ENCODE peak calls at places on chromosomes 1 and 21, in four cellular contexts. One of them, this sample, is unnamed.

GRCh38 chr1:33010946-33011731 is 25.5 kb downstream of the AK2 start:
- DNase-seq in body of pancreas: peak
- DNase-seq in aorta: no peak
- DNase-seq in BE2C: no peak
- DNase-seq in this sample: no peak

GRCh38 chr1:114112775-114113174 is 40.9 kb downstream of the SYT6 start:
- DNase-seq in aorta: no peak
- DNase-seq in BE2C: no peak
- DNase-seq in body of pancreas: no peak
- DNase-seq in this sample: no peak

GRCh38 chr1:178310685-178311105 is 186.1 kb downstream of the CLEC20A start:
- DNase-seq in aorta: no peak
- DNase-seq in body of pancreas: peak
- DNase-seq in BE2C: no peak
- DNase-seq in this sample: peak

GRCh38 chr21:28867401-28867800 is 125.3 kb downstream of the LTN1 start:
- DNase-seq in aorta: no peak
- DNase-seq in BE2C: no peak
- DNase-seq in body of pancreas: no peak
- DNase-seq in this sample: no peak

GRCh38 chr1:1360511-1361169 is 2.3 kb upstream of the MXRA8 start:
- DNase-seq in body of pancreas: peak
- DNase-seq in BE2C: peak
- DNase-seq in aorta: peak
- DNase-seq in this sample: peak

GRCh38 chr1:94926915-94927404 is at the start of gene CNN3:
- DNase-seq in body of pancreas: peak
- DNase-seq in BE2C: peak
- DNase-seq in aorta: peak
- DNase-seq in this sample: peak

GRCh38 chr1:151986501-151987190 is 7.0 kb downstream of the S100A10 start:
- DNase-seq in body of pancreas: no peak
- DNase-seq in aorta: no peak
- DNase-seq in BE2C: no peak
- DNase-seq in this sample: no peak

GRCh38 chr1:59146651-59147358 is 150.1 kb upstream of the FGGY start:
- DNase-seq in BE2C: no peak
- DNase-seq in aorta: peak
- DNase-seq in body of pancreas: peak
- DNase-seq in this sample: no peak

GRCh38 chr1:110596312-110596711 is 9.8 kb downstream of the KCNA2 start:
- DNase-seq in BE2C: no peak
- DNase-seq in body of pancreas: no peak
- DNase-seq in aorta: no peak
- DNase-seq in this sample: no peak

GRCh38 chr1:236681184-236681583 is 5.1 kb upstream of the ACTN2 start:
- DNase-seq in BE2C: no peak
- DNase-seq in body of pancreas: peak
- DNase-seq in aorta: no peak
- DNase-seq in this sample: no peak

GRCh38 chr1:160081261-160081936 is at the start of gene KCNJ9:
- DNase-seq in body of pancreas: no peak
- DNase-seq in aorta: no peak
- DNase-seq in BE2C: no peak
- DNase-seq in this sample: no peak

GRCh38 chr1:25123551-25123950 is 108.8 kb downstream of the SYF2 start:
- DNase-seq in BE2C: no peak
- DNase-seq in body of pancreas: no peak
- DNase-seq in aorta: no peak
- DNase-seq in this sample: no peak

GRCh38 chr1:173603056-173603591 is at the start of gene SLC9C2:
- DNase-seq in BE2C: no peak
- DNase-seq in aorta: no peak
- DNase-seq in body of pancreas: peak
- DNase-seq in this sample: no peak

GRCh38 chr1:78377356-78377928 is 113.3 kb upstream of the PTGFR start:
- DNase-seq in BE2C: no peak
- DNase-seq in body of pancreas: no peak
- DNase-seq in aorta: no peak
- DNase-seq in this sample: no peak

GRCh38 chr1:207813946-207814345 is 62.1 kb downstream of the CD46 start:
- DNase-seq in body of pancreas: peak
- DNase-seq in aorta: no peak
- DNase-seq in BE2C: no peak
- DNase-seq in this sample: no peak

GRCh38 chr1:25641931-25642611 is 25.5 kb downstream of the MAN1C1 start:
- DNase-seq in aorta: no peak
- DNase-seq in BE2C: no peak
- DNase-seq in body of pancreas: no peak
- DNase-seq in this sample: no peak

GRCh38 chr1:85259866-85260345 is 444 bp upstream of the C1orf52 start:
- DNase-seq in BE2C: no peak
- DNase-seq in aorta: no peak
- DNase-seq in body of pancreas: peak
- DNase-seq in this sample: no peak

GRCh38 chr1:170657275-170657853 is 6.6 kb upstream of the PRRX1 start:
- DNase-seq in aorta: no peak
- DNase-seq in BE2C: no peak
- DNase-seq in body of pancreas: no peak
- DNase-seq in this sample: peak

GRCh38 chr1:36948147-36948546 is 86.2 kb downstream of the GRIK3 start:
- DNase-seq in body of pancreas: no peak
- DNase-seq in BE2C: no peak
- DNase-seq in aorta: no peak
- DNase-seq in this sample: no peak
- H3K4me3 ChIP-seq in body of pancreas: no peak
- H3K4me3 ChIP-seq in BE2C: no peak
- H3K4me3 ChIP-seq in aorta: no peak
- H3K4me3 ChIP-seq in this sample: no peak

GRCh38 chr1:202809597-202810159 is 1.1 kb upstream of the PCAT6 start:
- DNase-seq in aorta: no peak
- DNase-seq in BE2C: no peak
- DNase-seq in body of pancreas: no peak
- DNase-seq in this sample: no peak
- H3K4me3 ChIP-seq in aorta: no peak
- H3K4me3 ChIP-seq in BE2C: peak
- H3K4me3 ChIP-seq in body of pancreas: no peak
- H3K4me3 ChIP-seq in this sample: peak

DNA sequence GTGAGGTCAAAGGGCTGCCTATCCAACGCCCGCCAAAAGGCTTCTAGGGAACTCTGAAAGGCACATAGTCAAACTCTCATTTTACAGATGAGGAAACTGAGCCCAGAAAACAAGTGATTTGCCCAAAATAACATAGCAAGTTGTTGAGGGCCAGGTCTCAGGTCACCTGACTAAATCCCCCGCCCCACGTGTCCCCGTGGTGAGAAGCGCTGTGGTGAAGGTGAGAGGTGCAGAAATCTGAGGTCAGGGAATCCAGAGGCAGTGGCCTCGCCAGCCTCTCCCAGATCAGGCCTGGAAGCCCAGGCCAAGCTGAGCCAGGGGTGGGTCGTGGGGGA is 5.1 kb downstream of the HDGF start:
- DNase-seq in body of pancreas: no peak
- DNase-seq in aorta: no peak
- DNase-seq in BE2C: no peak
- DNase-seq in this sample: no peak
- H3K4me3 ChIP-seq in body of pancreas: no peak
- H3K4me3 ChIP-seq in aorta: no peak
- H3K4me3 ChIP-seq in BE2C: no peak
- H3K4me3 ChIP-seq in this sample: peak

GRCh38 chr1:209643295-209644020 is 8.8 kb downstream of the LAMB3 start:
- DNase-seq in BE2C: no peak
- DNase-seq in aorta: peak
- DNase-seq in body of pancreas: peak
- DNase-seq in this sample: no peak

GRCh38 chr1:209646558-209646957 is 5.7 kb downstream of the LAMB3 start:
- DNase-seq in aorta: no peak
- DNase-seq in body of pancreas: no peak
- DNase-seq in BE2C: no peak
- DNase-seq in this sample: peak

GRCh38 chr1:209642817-209643216 is 9.4 kb downstream of the LAMB3 start:
- DNase-seq in BE2C: no peak
- DNase-seq in aorta: no peak
- DNase-seq in body of pancreas: no peak
- DNase-seq in this sample: no peak

GRCh38 chr1:209645574-209646452 is 6.4 kb downstream of the LAMB3 start:
- DNase-seq in body of pancreas: no peak
- DNase-seq in BE2C: no peak
- DNase-seq in aorta: no peak
- DNase-seq in this sample: peak

DNA sequence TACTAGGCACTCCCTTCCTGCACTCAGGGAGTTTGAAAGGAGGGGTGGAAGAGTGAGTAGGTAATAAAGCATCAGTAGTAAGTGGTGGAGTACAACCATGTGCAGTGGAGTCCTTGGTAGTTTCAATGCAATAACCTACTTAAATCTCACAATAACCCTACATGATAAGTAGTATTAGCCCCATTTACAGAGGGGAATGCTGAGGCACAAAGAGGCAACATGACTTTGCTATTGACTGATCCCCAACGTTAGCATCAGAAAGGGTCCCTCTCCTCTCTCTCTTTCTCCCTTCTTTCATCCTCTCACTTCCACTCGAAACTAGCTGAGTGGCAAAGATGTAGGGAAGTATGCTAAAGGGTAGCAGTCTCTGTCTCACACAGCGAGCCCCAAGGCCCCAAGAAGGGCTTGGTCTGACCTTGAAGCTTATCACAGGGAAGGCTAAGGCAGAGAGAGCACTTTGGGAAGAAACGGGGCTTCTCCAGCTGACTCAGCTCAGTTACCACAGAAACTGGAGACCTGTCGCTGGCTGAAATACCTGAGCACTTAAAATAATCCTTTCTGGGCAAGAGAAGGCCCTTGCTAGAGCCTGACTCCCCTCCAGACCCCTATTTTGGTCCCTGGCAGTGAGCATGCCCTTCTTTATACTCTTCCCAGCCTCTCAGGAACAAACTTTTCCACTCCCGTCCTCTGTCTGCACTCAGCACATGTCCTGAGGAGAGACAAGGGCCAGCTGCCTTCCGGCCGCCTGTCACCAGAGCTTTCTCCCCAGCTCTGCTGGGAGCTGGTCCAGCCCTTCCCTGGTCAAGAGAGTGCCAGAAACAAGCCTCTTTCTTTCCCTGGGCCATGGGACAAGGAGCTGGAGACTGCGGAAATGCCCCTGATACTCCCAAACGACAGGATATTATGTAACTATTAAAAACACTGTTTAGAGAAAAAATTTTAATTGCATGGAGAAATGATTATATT is 10.7 kb downstream of the LAMB3 start:
- DNase-seq in BE2C: no peak
- DNase-seq in aorta: peak
- DNase-seq in body of pancreas: peak
- DNase-seq in this sample: peak
- H3K4me3 ChIP-seq in BE2C: no peak
- H3K4me3 ChIP-seq in aorta: no peak
- H3K4me3 ChIP-seq in body of pancreas: no peak
- H3K4me3 ChIP-seq in this sample: no peak

DNA sequence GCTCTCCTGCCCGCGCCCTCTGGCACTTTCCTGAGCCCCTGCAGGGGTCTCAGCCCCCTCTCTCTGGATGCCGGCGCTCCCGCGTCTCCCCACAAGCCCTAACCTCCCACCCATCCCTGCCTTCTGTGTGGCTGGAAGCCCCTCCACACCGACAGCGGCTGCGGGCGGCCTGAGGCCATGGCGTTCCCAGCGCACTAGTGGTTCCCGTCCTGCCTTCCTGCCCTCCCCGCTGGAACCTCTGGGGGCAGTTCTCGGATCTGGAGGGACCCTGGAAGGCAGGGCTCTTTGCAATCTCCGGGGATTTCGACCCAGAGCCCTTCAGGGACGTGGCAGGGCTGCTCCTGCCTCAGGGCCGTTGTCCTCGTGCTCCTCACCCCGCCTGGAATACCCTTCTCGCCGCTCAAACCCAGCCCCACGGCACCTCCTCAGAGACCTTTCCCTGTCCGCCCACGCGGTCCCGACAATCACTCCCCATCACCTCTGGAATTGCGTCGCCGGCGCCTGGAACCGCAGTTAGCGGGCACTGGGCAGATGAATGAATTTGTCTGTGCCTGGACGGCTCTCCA is 493 bp upstream of the ESPN start:
- DNase-seq in body of pancreas: no peak
- DNase-seq in BE2C: no peak
- DNase-seq in aorta: no peak
- DNase-seq in this sample: no peak
- H3K4me3 ChIP-seq in body of pancreas: no peak
- H3K4me3 ChIP-seq in BE2C: no peak
- H3K4me3 ChIP-seq in aorta: no peak
- H3K4me3 ChIP-seq in this sample: no peak

DNA sequence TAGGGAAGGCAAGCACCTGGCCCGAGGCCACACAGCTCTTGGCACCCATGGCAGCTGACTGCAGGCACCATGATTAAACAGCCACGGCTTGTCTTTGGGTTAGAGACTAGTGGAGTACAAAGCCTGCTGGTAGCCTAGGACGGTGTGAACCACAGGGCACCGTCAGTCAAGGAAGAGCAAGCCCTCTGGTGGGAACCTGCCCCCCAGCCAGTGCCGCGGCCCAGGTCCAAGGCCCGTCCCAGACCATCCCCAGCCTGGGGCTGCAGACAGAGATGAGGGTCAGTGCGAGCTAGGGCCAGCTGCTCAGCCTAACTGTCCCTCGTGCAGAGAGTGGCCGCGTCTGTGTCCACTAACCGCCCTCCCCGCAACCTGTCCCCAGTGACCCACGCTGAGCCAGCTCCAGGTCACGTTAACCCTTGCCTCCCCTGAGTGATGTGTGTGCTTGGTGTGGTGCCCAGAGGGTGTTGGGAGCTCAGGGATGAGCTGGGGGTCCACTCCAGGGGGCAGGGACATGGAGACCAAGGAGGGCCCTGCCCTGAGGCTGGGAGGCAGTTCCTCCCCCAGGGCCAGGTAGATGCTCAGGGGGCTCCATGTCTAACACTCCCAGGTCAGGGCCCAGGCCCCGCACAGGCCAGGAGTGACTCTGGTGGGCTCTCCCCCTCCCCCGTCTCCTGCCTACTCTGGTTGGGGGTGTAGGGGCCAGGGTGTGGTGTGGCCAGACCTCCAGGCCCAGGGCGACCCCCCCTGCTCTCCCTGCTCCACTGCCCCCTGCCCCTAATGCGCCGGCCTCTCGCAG is 20.1 kb upstream of the CCDC27 start:
- DNase-seq in BE2C: no peak
- DNase-seq in body of pancreas: no peak
- DNase-seq in aorta: no peak
- DNase-seq in this sample: no peak
- H3K4me3 ChIP-seq in BE2C: no peak
- H3K4me3 ChIP-seq in body of pancreas: no peak
- H3K4me3 ChIP-seq in aorta: no peak
- H3K4me3 ChIP-seq in this sample: no peak

This sample was measured in SJCRH30.